ENCODE peak calls at places on chromosomes 5 and 9, in nine cellular contexts. One of them, this sample, is unnamed.
A peak's percentile ranks its signal among the peaks of the same experiment; 100 is the strongest.

GRCh38 chr9:69173891-69174644 is at the start of gene TJP2:
- DNase-seq in tibial artery: peak; percentile 74
- DNase-seq in left lobe of liver: peak; percentile 92
- DNase-seq in AG08395: peak; percentile 58
- DNase-seq in EH: peak; percentile 71
- DNase-seq in erythroblast: peak; percentile 85
- DNase-seq in ecto neural progenitor cell: peak; percentile 86
- DNase-seq in heart left ventricle: peak; percentile 87
- DNase-seq in K562: peak; percentile 79
- DNase-seq in this sample: peak; percentile 59

GRCh38 chr9:91900057-91900816 is 49.8 kb downstream of the ROR2 start:
- DNase-seq in tibial artery: no peak
- DNase-seq in left lobe of liver: no peak
- DNase-seq in AG08395: no peak
- DNase-seq in EH: no peak
- DNase-seq in erythroblast: peak; percentile 94
- DNase-seq in ecto neural progenitor cell: peak; percentile 60
- DNase-seq in heart left ventricle: peak; percentile 58
- DNase-seq in K562: peak; percentile 81
- DNase-seq in this sample: no peak

GRCh38 chr5:112757468-112758208 is 20.0 kb downstream of the APC start:
- DNase-seq in tibial artery: no peak
- DNase-seq in left lobe of liver: no peak
- DNase-seq in AG08395: peak; percentile 60
- DNase-seq in EH: peak; percentile 68
- DNase-seq in erythroblast: peak; percentile 80
- DNase-seq in ecto neural progenitor cell: peak; percentile 47
- DNase-seq in heart left ventricle: no peak
- DNase-seq in K562: no peak
- DNase-seq in this sample: peak; percentile 38

GRCh38 chr9:31519826-31520225 is 864.6 kb upstream of the ACO1 start:
- DNase-seq in tibial artery: no peak
- DNase-seq in left lobe of liver: no peak
- DNase-seq in AG08395: no peak
- DNase-seq in EH: no peak
- DNase-seq in erythroblast: no peak
- DNase-seq in ecto neural progenitor cell: no peak
- DNase-seq in heart left ventricle: no peak
- DNase-seq in K562: no peak
- DNase-seq in this sample: peak; percentile 8

GRCh38 chr9:12813960-12814876 is 39.4 kb downstream of the LURAP1L start:
- DNase-seq in tibial artery: peak; percentile 80
- DNase-seq in left lobe of liver: no peak
- DNase-seq in AG08395: peak; percentile 92
- DNase-seq in EH: peak; percentile 98
- DNase-seq in erythroblast: no peak
- DNase-seq in ecto neural progenitor cell: no peak
- DNase-seq in heart left ventricle: peak; percentile 27
- DNase-seq in K562: no peak
- DNase-seq in this sample: peak; percentile 98

GRCh38 chr9:114235113-114235589 is 79.8 kb downstream of the COL27A1 start:
- DNase-seq in tibial artery: no peak
- DNase-seq in left lobe of liver: no peak
- DNase-seq in AG08395: no peak
- DNase-seq in EH: no peak
- DNase-seq in erythroblast: no peak
- DNase-seq in ecto neural progenitor cell: no peak
- DNase-seq in heart left ventricle: no peak
- DNase-seq in K562: no peak
- DNase-seq in this sample: no peak

GRCh38 chr9:503331-503730 is 288.7 kb downstream of the DOCK8 start:
- DNase-seq in tibial artery: no peak
- DNase-seq in left lobe of liver: no peak
- DNase-seq in AG08395: no peak
- DNase-seq in EH: no peak
- DNase-seq in erythroblast: no peak
- DNase-seq in ecto neural progenitor cell: no peak
- DNase-seq in heart left ventricle: no peak
- DNase-seq in K562: no peak
- DNase-seq in this sample: no peak

GRCh38 chr9:108842610-108843295 is 13.0 kb downstream of the ACTL7B start:
- DNase-seq in tibial artery: no peak
- DNase-seq in left lobe of liver: no peak
- DNase-seq in AG08395: no peak
- DNase-seq in EH: no peak
- DNase-seq in erythroblast: no peak
- DNase-seq in ecto neural progenitor cell: no peak
- DNase-seq in heart left ventricle: no peak
- DNase-seq in K562: no peak
- DNase-seq in this sample: no peak

GRCh38 chr5:32017638-32018429 is 156.3 kb downstream of the GOLPH3 start:
- DNase-seq in tibial artery: no peak
- DNase-seq in left lobe of liver: no peak
- DNase-seq in AG08395: peak; percentile 22
- DNase-seq in EH: peak; percentile 29
- DNase-seq in erythroblast: no peak
- DNase-seq in ecto neural progenitor cell: no peak
- DNase-seq in heart left ventricle: no peak
- DNase-seq in K562: no peak
- DNase-seq in this sample: peak; percentile 82

GRCh38 chr9:133404440-133405002 is 13.3 kb downstream of the REXO4 start:
- DNase-seq in tibial artery: no peak
- DNase-seq in left lobe of liver: no peak
- DNase-seq in AG08395: no peak
- DNase-seq in EH: no peak
- DNase-seq in erythroblast: no peak
- DNase-seq in ecto neural progenitor cell: no peak
- DNase-seq in heart left ventricle: no peak
- DNase-seq in K562: no peak
- DNase-seq in this sample: no peak

GRCh38 chr9:133384736-133385321 is 8.7 kb downstream of the STKLD1 start:
- DNase-seq in tibial artery: no peak
- DNase-seq in left lobe of liver: no peak
- DNase-seq in AG08395: no peak
- DNase-seq in EH: no peak
- DNase-seq in erythroblast: no peak
- DNase-seq in ecto neural progenitor cell: no peak
- DNase-seq in heart left ventricle: no peak
- DNase-seq in K562: no peak
- DNase-seq in this sample: no peak

GRCh38 chr9:130535818-130536521 is 43.4 kb upstream of the FUBP3 start:
- DNase-seq in tibial artery: no peak
- DNase-seq in left lobe of liver: no peak
- DNase-seq in AG08395: peak; percentile 70
- DNase-seq in EH: peak; percentile 62
- DNase-seq in erythroblast: peak; percentile 96
- DNase-seq in ecto neural progenitor cell: no peak
- DNase-seq in heart left ventricle: no peak
- DNase-seq in K562: peak; percentile 60
- DNase-seq in this sample: no peak

GRCh38 chr9:35716236-35716635 is 15.8 kb downstream of the TLN1 start:
- DNase-seq in tibial artery: no peak
- DNase-seq in left lobe of liver: no peak
- DNase-seq in AG08395: no peak
- DNase-seq in EH: peak; percentile 37
- DNase-seq in erythroblast: no peak
- DNase-seq in ecto neural progenitor cell: peak; percentile 32
- DNase-seq in heart left ventricle: no peak
- DNase-seq in K562: no peak
- DNase-seq in this sample: no peak

GRCh38 chr5:149285153-149285552 is 13.5 kb downstream of the AFAP1L1 start:
- DNase-seq in tibial artery: no peak
- DNase-seq in left lobe of liver: no peak
- DNase-seq in AG08395: no peak
- DNase-seq in EH: no peak
- DNase-seq in erythroblast: no peak
- DNase-seq in ecto neural progenitor cell: no peak
- DNase-seq in heart left ventricle: no peak
- DNase-seq in K562: no peak
- DNase-seq in this sample: no peak

GRCh38 chr9:121700831-121701419 is 49.5 kb downstream of the DAB2IP start:
- DNase-seq in tibial artery: no peak
- DNase-seq in left lobe of liver: no peak
- DNase-seq in AG08395: peak; percentile 18
- DNase-seq in EH: no peak
- DNase-seq in erythroblast: no peak
- DNase-seq in ecto neural progenitor cell: no peak
- DNase-seq in heart left ventricle: peak; percentile 77
- DNase-seq in K562: no peak
- DNase-seq in this sample: no peak

GRCh38 chr5:15579193-15579990 is 79.4 kb downstream of the FBXL7 start:
- DNase-seq in tibial artery: no peak
- DNase-seq in left lobe of liver: no peak
- DNase-seq in AG08395: peak; percentile 22
- DNase-seq in EH: peak; percentile 39
- DNase-seq in erythroblast: no peak
- DNase-seq in ecto neural progenitor cell: no peak
- DNase-seq in heart left ventricle: no peak
- DNase-seq in K562: no peak
- DNase-seq in this sample: no peak

GRCh38 chr9:27212191-27212590 is 84.8 kb downstream of the EQTN start:
- DNase-seq in tibial artery: no peak
- DNase-seq in left lobe of liver: no peak
- DNase-seq in AG08395: no peak
- DNase-seq in EH: no peak
- DNase-seq in erythroblast: no peak
- DNase-seq in ecto neural progenitor cell: no peak
- DNase-seq in heart left ventricle: no peak
- DNase-seq in K562: no peak
- DNase-seq in this sample: no peak

GRCh38 chr5:169796731-169797130 is 159.7 kb downstream of the DOCK2 start:
- DNase-seq in tibial artery: no peak
- DNase-seq in left lobe of liver: no peak
- DNase-seq in AG08395: no peak
- DNase-seq in EH: peak; percentile 9
- DNase-seq in erythroblast: no peak
- DNase-seq in ecto neural progenitor cell: no peak
- DNase-seq in heart left ventricle: no peak
- DNase-seq in K562: no peak
- DNase-seq in this sample: no peak

GRCh38 chr5:9343146-9343850 is 202.6 kb downstream of the SEMA5A start:
- DNase-seq in tibial artery: no peak
- DNase-seq in left lobe of liver: no peak
- DNase-seq in AG08395: peak; percentile 36
- DNase-seq in EH: peak; percentile 71
- DNase-seq in erythroblast: no peak
- DNase-seq in ecto neural progenitor cell: no peak
- DNase-seq in heart left ventricle: no peak
- DNase-seq in K562: no peak
- DNase-seq in this sample: no peak

GRCh38 chr9:89311346-89312153 is 555 bp downstream of the CKS2 start:
- DNase-seq in tibial artery: no peak
- DNase-seq in left lobe of liver: no peak
- DNase-seq in AG08395: no peak
- DNase-seq in EH: peak; percentile 11
- DNase-seq in erythroblast: peak; percentile 69
- DNase-seq in ecto neural progenitor cell: no peak
- DNase-seq in heart left ventricle: no peak
- DNase-seq in K562: peak; percentile 78
- DNase-seq in this sample: no peak

GRCh38 chr5:153885166-153885565 is 153.5 kb downstream of the FAM114A2 start:
- DNase-seq in tibial artery: no peak
- DNase-seq in left lobe of liver: no peak
- DNase-seq in AG08395: no peak
- DNase-seq in EH: no peak
- DNase-seq in erythroblast: no peak
- DNase-seq in ecto neural progenitor cell: no peak
- DNase-seq in heart left ventricle: no peak
- DNase-seq in K562: no peak
- DNase-seq in this sample: no peak

GRCh38 chr5:91438871-91439270 is 55.8 kb upstream of the ARRDC3 start:
- DNase-seq in tibial artery: no peak
- DNase-seq in left lobe of liver: no peak
- DNase-seq in AG08395: no peak
- DNase-seq in EH: no peak
- DNase-seq in erythroblast: no peak
- DNase-seq in ecto neural progenitor cell: no peak
- DNase-seq in heart left ventricle: no peak
- DNase-seq in K562: no peak
- DNase-seq in this sample: no peak

GRCh38 chr5:9712506-9713285 is 82.5 kb upstream of the TAS2R1 start:
- DNase-seq in tibial artery: no peak
- DNase-seq in left lobe of liver: no peak
- DNase-seq in AG08395: peak; percentile 67
- DNase-seq in EH: peak; percentile 94
- DNase-seq in erythroblast: no peak
- DNase-seq in ecto neural progenitor cell: no peak
- DNase-seq in heart left ventricle: no peak
- DNase-seq in K562: no peak
- DNase-seq in this sample: no peak

GRCh38 chr5:56289602-56289987 is 56.5 kb upstream of the ANKRD55 start:
- DNase-seq in tibial artery: no peak
- DNase-seq in left lobe of liver: no peak
- DNase-seq in AG08395: no peak
- DNase-seq in EH: no peak
- DNase-seq in erythroblast: no peak
- DNase-seq in ecto neural progenitor cell: no peak
- DNase-seq in heart left ventricle: no peak
- DNase-seq in K562: no peak
- DNase-seq in this sample: no peak

GRCh38 chr5:180644825-180645608 is 4.4 kb downstream of the FLT4 start:
- DNase-seq in tibial artery: no peak
- DNase-seq in left lobe of liver: peak; percentile 42
- DNase-seq in AG08395: no peak
- DNase-seq in EH: no peak
- DNase-seq in erythroblast: no peak
- DNase-seq in ecto neural progenitor cell: no peak
- DNase-seq in heart left ventricle: no peak
- DNase-seq in K562: peak; percentile 45
- DNase-seq in this sample: no peak

This sample was measured in stromal cell of bone marrow.